ENCODE peak calls at places on chromosomes 5 and 9, in six cellular contexts. Z is amygdala; D is Jurkat, Clone E6-1; W is HS-27A; G is AG04450; R is activated CD4-positive, alpha-beta T cell treated with anti-CD3 and anti-CD28 coated beads, Interleukin-2, amount 50 U/mL, for 4 hours. T is an unnamed sample.

GRCh38 chr9:133128152-133128551 is 7.1 kb upstream of the RALGDS start:
- DNase-seq in Z (no peak), D (no peak), W (no peak), G (no peak), R (no peak), T (no peak)

GRCh38 chr5:53542917-53543316 is 17.5 kb upstream of the NDUFS4 start:
- DNase-seq in Z (no peak), D (no peak), W (no peak), G (no peak), R (no peak), T (no peak)

GRCh38 chr5:131914472-131914871 is 31.0 kb downstream of the MEIKIN start:
- DNase-seq in Z (no peak), D (no peak), W (no peak), G (no peak), R (no peak), T (no peak)

GRCh38 chr5:159456722-159457462 is 126.6 kb upstream of the IL12B start:
- DNase-seq in Z (no peak), D (no peak), W (no peak), G (no peak), R (peak; percentile 23), T (no peak)

GRCh38 chr5:125559296-125559695 is 812.9 kb upstream of the ZNF608 start:
- DNase-seq in Z (no peak), D (no peak), W (peak; percentile 66), G (peak; percentile 89), R (no peak), T (peak; percentile 99)

GRCh38 chr9:132878695-132879064 is at the start of gene SPACA9:
- DNase-seq in Z (peak; percentile 44), D (no peak), W (no peak), G (no peak), R (peak; percentile 7), T (no peak)

GRCh38 chr5:61055434-61056006 is 106.7 kb downstream of the SMIM15 start:
- DNase-seq in Z (no peak), D (peak; percentile 19), W (no peak), G (no peak), R (no peak), T (peak; percentile 19)

GRCh38 chr9:130017035-130017909 is 25.7 kb downstream of the FNBP1 start:
- DNase-seq in Z (no peak), D (no peak), W (no peak), G (no peak), R (no peak), T (no peak)

GRCh38 chr5:139446956-139447779 is 7.8 kb upstream of the DNAJC18 start:
- DNase-seq in Z (no peak), D (no peak), W (no peak), G (no peak), R (no peak), T (no peak)

GRCh38 chr9:106111039-106111740 is 416.8 kb downstream of the TMEM38B start:
- DNase-seq in Z (no peak), D (no peak), W (no peak), G (no peak), R (no peak), T (no peak)

GRCh38 chr5:124544366-124545055 is 201.9 kb downstream of the ZNF608 start:
- DNase-seq in Z (no peak), D (no peak), W (no peak), G (no peak), R (no peak), T (no peak)

GRCh38 chr9:99112750-99113417 is 8.0 kb downstream of the TGFBR1 start:
- DNase-seq in Z (no peak), D (peak; percentile 96), W (no peak), G (no peak), R (no peak), T (no peak)

GRCh38 chr5:56740868-56741267 is 74.5 kb upstream of the MAP3K1 start:
- DNase-seq in Z (no peak), D (no peak), W (no peak), G (no peak), R (no peak), T (no peak)

GRCh38 chr5:178547052-178547666 is 43.0 kb downstream of the COL23A1 start:
- DNase-seq in Z (no peak), D (no peak), W (no peak), G (no peak), R (no peak), T (no peak)

GRCh38 chr5:159971931-159972461 is 36.9 kb upstream of the TTC1 start:
- DNase-seq in Z (no peak), D (no peak), W (no peak), G (no peak), R (no peak), T (no peak)

GRCh38 chr5:75091597-75091996 is 39.2 kb upstream of the GCNT4 start:
- DNase-seq in Z (no peak), D (no peak), W (no peak), G (no peak), R (no peak), T (no peak)